ENCODE peak calls at places on chromosome 22, in five cellular contexts. V is hepatocyte, Y is OCI-LY7, X is fibroblast of lung, S is astrocyte. Z is an unnamed sample.

GRCh38 chr22:33202455-33202854 is 144.3 kb upstream of the SYN3 start:
- DNase-seq in V (no peak), Y (peak), X (no peak), S (no peak), Z (no peak)

GRCh38 chr22:26170795-26171194 is 1.5 kb downstream of the SEZ6L start:
- DNase-seq in V (peak), Y (no peak), X (no peak), S (no peak), Z (no peak)

GRCh38 chr22:26763633-26764295 is 106.4 kb downstream of the MIAT start:
- DNase-seq in V (peak), Y (no peak), X (peak), S (peak), Z (peak)

GRCh38 chr22:50530280-50530856 is 556 bp upstream of the TYMP start:
- DNase-seq in V (peak), Y (peak), X (peak), S (peak), Z (peak)

GRCh38 chr22:24200616-24201212 is 19.4 kb downstream of the SUSD2 start:
- DNase-seq in V (no peak), Y (no peak), X (peak), S (peak), Z (peak)

GRCh38 chr22:37529652-37530345 is 10.6 kb upstream of the CARD10 start:
- DNase-seq in V (no peak), Y (no peak), X (no peak), S (no peak), Z (peak)

GRCh38 chr22:39514373-39514973 is 5.9 kb upstream of the ATF4 start:
- DNase-seq in V (peak), Y (peak), X (no peak), S (no peak), Z (peak)

GRCh38 chr22:39173787-39174497 is 21.5 kb upstream of the CBX7 start:
- DNase-seq in V (no peak), Y (no peak), X (no peak), S (no peak), Z (no peak)

GRCh38 chr22:19223617-19224016 is 45.1 kb upstream of the SLC25A1 start:
- DNase-seq in V (no peak), Y (no peak), X (no peak), S (no peak), Z (no peak)

GRCh38 chr22:24554316-24555159 is at the start of gene GUCD1:
- DNase-seq in V (peak), Y (peak), X (peak), S (peak), Z (peak)

GRCh38 chr22:48451891-48452290 is 1375.8 kb downstream of the BRD1 start:
- DNase-seq in V (no peak), Y (no peak), X (no peak), S (no peak), Z (peak)

GRCh38 chr22:16806401-16806800 is 18.8 kb downstream of the XKR3 start:
- DNase-seq in V (no peak), Y (no peak), X (no peak), S (no peak), Z (no peak)

GRCh38 chr22:37182949-37183245 is 5.2 kb downstream of the C1QTNF6 start:
- DNase-seq in V (no peak), Y (no peak), X (no peak), S (no peak), Z (no peak)

GRCh38 chr22:36982136-36982535 is 37.1 kb downstream of the TST start:
- DNase-seq in V (no peak), Y (peak), X (no peak), S (no peak), Z (peak)

GRCh38 chr22:31279821-31280496 is 12.3 kb downstream of the PIK3IP1 start:
- DNase-seq in V (no peak), Y (no peak), X (no peak), S (no peak), Z (no peak)

GRCh38 chr22:31278643-31279326 is 13.5 kb downstream of the PIK3IP1 start:
- DNase-seq in V (no peak), Y (no peak), X (no peak), S (no peak), Z (no peak)

GRCh38 chr22:31281733-31282132 is 10.6 kb downstream of the PIK3IP1 start:
- DNase-seq in V (no peak), Y (no peak), X (no peak), S (no peak), Z (no peak)

GRCh38 chr22:31277741-31278642 is 14.3 kb downstream of the PIK3IP1 start:
- DNase-seq in V (no peak), Y (no peak), X (no peak), S (no peak), Z (no peak)

DNA sequence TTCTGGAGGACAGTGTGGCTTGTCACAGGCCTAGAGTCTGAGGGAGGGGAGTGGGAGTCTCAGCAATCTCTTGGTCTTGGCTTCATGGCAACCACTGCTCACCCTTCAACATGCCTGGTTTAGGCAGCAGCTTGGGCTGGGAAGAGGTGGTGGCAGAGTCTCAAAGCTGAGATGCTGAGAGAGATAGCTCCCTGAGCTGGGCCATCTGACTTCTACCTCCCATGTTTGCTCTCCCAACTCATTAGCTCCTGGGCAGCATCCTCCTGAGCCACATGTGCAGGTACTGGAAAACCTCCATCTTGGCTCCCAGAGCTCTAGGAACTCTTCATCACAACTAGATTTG is 13.0 kb downstream of the PIK3IP1 start:
- DNase-seq in V (no peak), Y (no peak), X (no peak), S (no peak), Z (no peak)
- H3K27ac ChIP-seq in V (no peak), Y (no peak), X (no peak), S (no peak), Z (no peak)

DNA sequence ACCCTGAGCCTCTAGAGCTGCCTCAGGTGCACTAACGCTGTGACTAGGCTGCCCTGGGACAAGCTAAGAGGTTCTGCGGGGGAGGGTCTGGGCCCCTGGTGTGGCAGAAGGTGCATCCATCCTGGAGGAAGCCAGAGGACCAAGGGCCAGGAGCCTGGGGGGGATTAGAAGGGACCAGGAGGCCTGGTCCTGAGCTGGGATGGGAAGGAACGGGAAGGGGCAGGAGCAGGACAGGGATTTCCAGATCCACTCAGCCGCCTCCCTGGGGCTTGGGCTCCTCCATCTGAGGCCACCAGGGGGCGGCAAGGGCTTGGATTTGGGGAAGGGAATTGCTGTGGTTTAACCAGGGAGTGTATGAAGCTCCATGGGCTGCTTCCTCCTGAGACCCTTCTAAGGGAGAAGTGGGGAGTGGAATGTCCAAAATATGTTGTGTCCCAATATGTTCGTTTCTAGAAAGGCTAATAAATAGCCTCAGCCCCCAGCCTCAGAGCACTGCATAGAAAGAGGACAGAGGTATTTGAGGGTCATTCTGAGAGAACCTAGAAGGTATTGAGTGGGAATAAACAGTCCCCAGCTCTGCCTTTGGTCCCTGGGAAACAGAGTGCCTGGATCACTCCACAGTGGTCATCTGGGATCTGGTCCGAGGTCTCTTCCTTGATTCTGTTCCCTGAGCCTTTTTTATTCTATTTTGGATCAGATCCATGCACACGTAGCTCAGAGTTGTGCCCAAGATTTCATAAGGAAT is 17.4 kb upstream of the PRAME start:
- DNase-seq in V (peak), Y (peak), X (peak), S (no peak), Z (no peak)
- H2AFZ ChIP-seq in V (no peak), Y (no peak), X (no peak), S (no peak), Z (no peak)

DNA sequence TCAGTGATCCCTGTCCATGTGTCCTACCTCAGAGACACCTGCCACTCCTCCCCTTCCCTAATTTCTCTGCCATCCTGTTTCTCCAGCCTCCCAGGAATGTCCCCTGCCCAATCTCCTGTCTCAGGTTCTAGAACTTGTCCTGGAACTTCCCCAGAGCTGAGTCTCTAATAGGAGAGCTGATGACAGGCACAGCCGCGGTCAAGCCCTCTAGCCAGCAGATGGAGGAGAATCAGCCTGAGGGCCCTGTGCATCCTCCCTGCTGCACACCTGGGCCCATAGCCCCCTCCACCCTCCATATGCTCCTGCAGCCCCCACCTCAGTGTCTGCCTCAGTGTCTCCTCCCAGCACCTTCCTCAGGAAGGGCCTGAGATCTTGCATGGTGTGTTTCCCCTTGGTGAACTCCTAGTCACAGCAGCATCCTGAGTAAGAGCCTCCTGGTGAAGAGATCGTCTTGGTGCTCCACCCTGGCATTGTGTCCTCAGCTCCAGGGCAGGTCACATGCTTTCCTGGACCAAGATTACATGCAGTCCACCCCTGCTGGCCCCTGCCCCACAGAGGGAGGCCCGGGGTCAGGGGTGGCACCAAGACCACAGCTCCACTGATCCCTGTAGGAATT is 43.9 kb upstream of the VPREB1 start:
- DNase-seq in V (no peak), Y (peak), X (no peak), S (no peak), Z (peak)
- H3K4me2 ChIP-seq in V (no peak), Y (peak), X (no peak), S (no peak), Z (no peak)

DNA sequence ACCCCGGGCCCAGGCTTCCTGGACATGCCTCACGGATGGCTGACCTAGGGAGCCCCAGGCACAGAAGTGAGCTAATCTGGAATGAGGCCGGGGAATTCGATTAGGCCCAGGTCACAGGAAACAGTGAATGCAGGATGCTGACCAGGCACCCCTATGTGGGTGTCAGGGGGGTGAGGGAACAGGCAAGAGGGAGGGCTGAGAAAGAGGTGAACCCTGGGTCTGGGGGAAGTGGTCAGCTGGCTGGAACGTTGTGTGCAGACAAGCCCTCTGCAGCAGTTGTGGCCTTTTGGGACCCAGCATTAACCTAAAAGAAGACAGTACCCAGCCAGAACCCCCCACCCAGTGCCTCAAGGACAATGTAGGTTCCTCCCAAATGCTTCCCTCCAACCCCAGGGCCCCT is 8.1 kb downstream of the SERHL2 start:
- DNase-seq in V (no peak), Y (no peak), X (no peak), S (no peak), Z (peak)
- H3K27ac ChIP-seq in V (no peak), Y (peak), X (no peak), S (no peak), Z (no peak)

GRCh38 chr22:44663256-44663999 is 38.6 kb upstream of the PRR5 start:
- DNase-seq in V (no peak), Y (no peak), X (no peak), S (no peak), Z (peak)

GRCh38 chr22:44660051-44660830 is 41.8 kb upstream of the PRR5 start:
- DNase-seq in V (no peak), Y (no peak), X (no peak), S (no peak), Z (peak)

GRCh38 chr22:44661659-44662569 is 40.1 kb upstream of the PRR5 start:
- DNase-seq in V (no peak), Y (peak), X (no peak), S (no peak), Z (no peak)

GRCh38 chr22:44659140-44659539 is 42.9 kb upstream of the PRR5 start:
- DNase-seq in V (peak), Y (no peak), X (no peak), S (no peak), Z (peak)

DNA sequence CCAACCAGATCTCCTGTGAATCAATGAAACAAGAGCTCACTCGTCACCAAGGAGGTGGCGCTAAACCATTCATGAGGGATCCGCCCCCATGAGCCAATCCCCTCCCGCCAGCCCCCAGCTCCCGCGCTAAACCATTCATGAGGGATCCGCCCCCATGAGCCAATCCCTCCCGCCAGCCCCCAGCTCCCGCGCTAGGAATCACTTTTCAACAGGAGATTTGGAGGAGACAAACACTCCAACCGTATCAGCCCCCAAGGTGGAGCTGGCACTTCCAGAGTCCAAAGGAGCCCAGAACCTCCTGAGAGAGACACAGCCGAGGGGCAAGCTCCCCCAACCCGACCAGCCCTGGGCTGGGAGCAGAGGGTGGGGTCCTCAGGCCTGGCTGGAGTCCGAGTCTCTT is 40.9 kb upstream of the PRR5 start:
- DNase-seq in V (peak), Y (no peak), X (no peak), S (peak), Z (peak)
- H2AFZ ChIP-seq in V (no peak), Y (no peak), X (no peak), S (no peak), Z (no peak)

DNA sequence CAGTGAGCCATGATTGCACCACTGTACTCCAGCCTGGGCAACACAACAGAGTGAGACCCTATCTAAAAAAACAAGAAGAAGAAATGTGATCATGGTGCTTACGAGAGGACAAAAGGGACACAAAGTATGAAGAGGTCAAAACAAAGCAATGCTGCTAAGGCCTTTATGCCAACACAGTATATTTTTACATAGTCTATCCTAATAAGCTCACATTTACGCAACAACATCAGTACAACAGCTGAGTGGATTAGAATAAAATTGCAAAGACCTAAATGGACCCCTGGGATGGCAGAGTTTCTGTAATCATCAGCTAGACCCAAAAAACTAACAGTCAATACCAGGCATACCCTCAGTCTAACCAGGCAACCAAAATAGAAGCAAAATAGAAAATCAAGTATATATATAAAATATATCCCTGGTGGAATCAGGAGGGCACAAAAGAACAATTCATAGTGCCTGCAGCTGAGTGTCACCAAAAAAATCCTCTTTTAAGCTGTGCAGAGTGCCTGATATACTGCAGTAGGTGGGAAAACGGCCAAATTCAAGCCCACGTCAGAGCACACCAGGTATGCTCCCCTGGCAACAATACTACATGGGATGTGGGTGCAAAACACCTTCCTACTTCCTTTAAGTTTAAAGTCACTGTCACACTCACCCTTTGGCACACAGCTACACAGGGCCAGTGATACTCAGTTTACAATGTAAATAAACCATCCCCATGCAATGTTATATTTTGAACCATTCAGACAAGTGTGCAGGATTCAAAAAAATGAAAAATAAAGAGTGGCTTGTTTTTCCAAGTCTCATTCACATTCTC is 57.8 kb downstream of the RBFOX2 start:
- DNase-seq in V (no peak), Y (no peak), X (no peak), S (no peak), Z (no peak)
- H3K4me2 ChIP-seq in V (peak), Y (no peak), X (peak), S (peak), Z (peak)